ENCODE peak calls at places on chromosomes 5 and 9, in nine cellular contexts. S is neural progenitor cell; B is GM23248; I is adipocyte; X is CD8-positive, alpha-beta T cell; Y is right cardiac atrium; E is uterus; V is left ventricle myocardium inferior; H is Panc1. U is an unnamed sample. For H3K4me1, the result is how much of the 10 kb centered on the place peaks cover.

GRCh38 chr5:15499528-15500325 is at the start of gene FBXL7:
- DNase-seq in V (peak), E (peak), I (peak), X (no peak), B (peak), Y (peak), H (no peak), S (peak), U (peak)

GRCh38 chr9:4799775-4800174 is 7.0 kb downstream of the RCL1 start:
- DNase-seq in V (no peak), B (no peak), Y (no peak), I (no peak), H (no peak), X (no peak), S (no peak), E (no peak), U (no peak)

GRCh38 chr5:44774279-44774880 is 34.4 kb upstream of the MRPS30 start:
- DNase-seq in E (no peak), B (peak), V (no peak), H (peak), Y (no peak), I (peak), X (no peak), S (peak), U (no peak)

GRCh38 chr5:179613460-179614071 is 9.9 kb downstream of the HNRNPH1 start:
- DNase-seq in B (no peak), X (no peak), I (no peak), E (no peak), Y (no peak), S (no peak), V (no peak), H (no peak), U (peak)

GRCh38 chr5:16797949-16798348 is 138.1 kb downstream of the MYO10 start:
- DNase-seq in E (no peak), X (no peak), I (no peak), Y (no peak), B (no peak), H (no peak), S (no peak), V (no peak), U (no peak)

GRCh38 chr9:96604005-96604320 is 15.7 kb downstream of the CDC14B start:
- DNase-seq in I (no peak), V (no peak), B (peak), S (no peak), X (no peak), Y (peak), H (no peak), E (no peak), U (no peak)

GRCh38 chr9:72871685-72872084 is 81.2 kb downstream of the ALDH1A1 start:
- DNase-seq in I (peak), H (no peak), Y (no peak), B (peak), E (no peak), S (peak), X (no peak), V (no peak), U (no peak)

GRCh38 chr5:150114773-150115408 is 28.5 kb upstream of the CSF1R start:
- DNase-seq in X (no peak), I (no peak), V (no peak), S (peak), E (no peak), Y (peak), B (no peak), H (no peak), U (peak)

GRCh38 chr5:151051066-151051930 is 29.5 kb downstream of the TNIP1 start:
- DNase-seq in E (peak), B (peak), Y (peak), I (peak), X (peak), H (no peak), V (peak), S (peak), U (peak)

GRCh38 chr9:125755340-125755739 is 8.2 kb downstream of the PBX3 start:
- DNase-seq in I (no peak), Y (no peak), S (peak), V (no peak), X (no peak), B (no peak), E (no peak), H (no peak), U (no peak)

GRCh38 chr5:135271533-135272310 is 127.3 kb downstream of the MACROH2A1 start:
- DNase-seq in H (no peak), X (no peak), V (no peak), E (no peak), Y (no peak), B (peak), I (peak), S (peak), U (no peak)
- H3K4me1 ChIP-seq in H (under half), X (under half), V (under half), E (under half), Y (under half), B (under half), I (under half), S (under half), U (under half)

DNA sequence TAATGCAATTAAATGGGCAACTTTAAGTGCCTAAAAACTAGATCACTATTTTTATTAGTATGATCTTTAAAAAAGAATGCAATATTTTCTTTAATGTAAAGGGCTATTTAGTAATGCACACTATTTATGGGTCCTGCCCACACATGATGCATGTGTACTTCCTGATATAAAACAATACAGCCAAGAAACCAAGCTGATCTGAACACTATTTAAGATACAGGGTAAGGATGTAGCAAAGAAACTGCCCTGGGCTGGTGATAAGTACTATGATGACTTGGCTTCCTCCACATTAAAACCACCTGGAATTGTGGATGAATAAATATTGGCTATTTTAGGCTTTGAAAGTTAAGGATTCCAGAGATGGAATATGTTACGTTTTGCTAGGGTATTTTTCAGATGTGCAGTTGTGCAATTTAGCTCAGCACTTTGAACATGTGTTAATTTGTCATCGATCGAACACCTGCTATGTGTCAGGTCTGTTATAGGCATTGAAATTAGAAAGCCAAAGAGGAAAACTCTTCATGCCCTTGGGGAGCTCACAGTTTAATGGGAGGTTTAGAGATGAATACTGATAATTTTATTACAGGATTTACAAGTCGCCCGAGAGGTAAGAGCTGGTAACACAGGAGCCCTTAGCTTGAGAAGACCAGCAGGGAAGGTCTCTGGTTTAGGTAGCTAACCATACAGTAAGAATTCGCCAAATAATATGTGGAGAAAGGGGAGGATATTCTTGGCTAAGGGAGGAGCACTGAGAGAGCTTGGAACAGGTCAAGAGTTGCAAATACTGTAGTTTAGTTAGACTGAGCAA is 276.6 kb downstream of the PLK2 start:
- DNase-seq in B (no peak), Y (no peak), I (peak), E (no peak), X (no peak), S (no peak), V (no peak), H (no peak), U (no peak)
- H3K4me1 ChIP-seq in B (under half), Y (under half), I (under half), E (under half), X (under half), S (under half), V (under half), H (half or more), U (under half)

GRCh38 chr9:70413798-70414775 is at the start of gene KLF9:
- DNase-seq in X (peak), V (peak), B (peak), E (peak), I (peak), S (peak), Y (peak), H (peak), U (peak)

GRCh38 chr9:70411930-70412677 is 2.4 kb downstream of the KLF9 start:
- DNase-seq in Y (peak), B (peak), S (no peak), I (peak), E (peak), X (peak), V (peak), H (no peak), U (peak)

GRCh38 chr9:70413427-70413797 is 1.0 kb downstream of the KLF9 start:
- DNase-seq in B (peak), E (no peak), Y (peak), I (peak), H (no peak), X (no peak), V (peak), S (peak), U (no peak)

GRCh38 chr9:70411141-70411929 is 3.1 kb downstream of the KLF9 start:
- DNase-seq in H (no peak), E (peak), B (peak), I (peak), X (no peak), S (peak), Y (peak), V (peak), U (peak)

GRCh38 chr9:70412678-70413426 is 1.6 kb downstream of the KLF9 start:
- DNase-seq in B (peak), I (peak), H (no peak), E (peak), X (peak), S (peak), Y (peak), V (peak), U (peak)
- H3K4me1 ChIP-seq in B (under half), I (half or more), H (under half), E (under half), X (under half), S (under half), Y (under half), V (half or more), U (under half)

DNA sequence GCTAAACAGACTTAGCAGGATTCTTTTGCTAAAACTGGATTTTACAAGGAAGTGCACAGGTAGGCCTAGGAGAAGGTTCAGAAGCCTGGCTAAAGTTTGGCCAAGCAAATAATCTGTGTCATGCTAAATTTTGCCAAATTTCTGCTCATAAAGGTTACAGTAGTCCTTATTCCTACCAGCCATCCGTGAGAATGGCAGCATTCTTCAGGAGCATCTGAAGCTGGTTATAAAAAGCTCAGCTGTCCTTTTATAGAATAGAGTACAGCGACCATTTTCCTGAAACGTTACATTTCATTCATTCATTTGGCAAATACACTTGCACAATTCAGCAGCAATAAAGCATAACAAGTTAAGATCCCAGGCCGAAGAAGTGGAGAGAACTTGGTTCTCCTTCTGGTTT is 6.9 kb downstream of the GSN start:
- DNase-seq in B (no peak), I (peak), V (no peak), E (no peak), Y (no peak), H (no peak), X (no peak), S (no peak), U (no peak)
- H3K4me1 ChIP-seq in B (half or more), I (half or more), V (half or more), E (under half), Y (under half), H (half or more), X (under half), S (under half), U (under half)

DNA sequence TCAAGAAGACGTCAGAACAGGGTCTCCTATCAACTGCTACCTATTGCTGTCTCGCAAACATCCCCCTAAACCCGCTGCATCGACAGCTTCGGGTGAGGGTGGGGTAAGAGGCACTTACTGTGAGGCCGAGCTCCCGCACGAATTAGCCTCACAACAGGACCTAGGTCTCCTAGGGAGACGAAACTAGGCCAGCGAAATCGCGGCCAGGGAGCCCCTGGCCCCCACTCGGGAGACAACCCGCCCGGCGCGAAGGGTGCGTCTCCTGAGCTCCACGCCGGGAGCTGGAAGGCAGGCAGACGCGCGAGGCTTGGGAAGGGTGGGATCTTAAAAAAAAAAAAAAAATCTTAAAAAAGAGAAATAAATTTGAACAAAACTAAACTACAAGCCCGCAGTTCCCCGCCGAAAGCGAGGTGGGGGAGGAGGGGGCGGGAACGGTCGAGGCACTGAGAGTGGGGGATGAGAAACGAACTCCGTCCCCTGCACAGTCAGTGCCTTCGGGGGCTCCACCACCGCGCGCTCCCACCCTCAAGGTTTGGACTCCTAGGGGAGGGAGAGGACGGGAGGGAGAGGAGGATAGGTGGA is 33.0 kb upstream of the NFIB start:
- DNase-seq in E (no peak), B (no peak), H (no peak), I (no peak), X (no peak), S (peak), Y (peak), V (peak), U (no peak)
- H3K4me1 ChIP-seq in E (under half), B (under half), H (under half), I (under half), X (under half), S (half or more), Y (under half), V (half or more), U (under half)

DNA sequence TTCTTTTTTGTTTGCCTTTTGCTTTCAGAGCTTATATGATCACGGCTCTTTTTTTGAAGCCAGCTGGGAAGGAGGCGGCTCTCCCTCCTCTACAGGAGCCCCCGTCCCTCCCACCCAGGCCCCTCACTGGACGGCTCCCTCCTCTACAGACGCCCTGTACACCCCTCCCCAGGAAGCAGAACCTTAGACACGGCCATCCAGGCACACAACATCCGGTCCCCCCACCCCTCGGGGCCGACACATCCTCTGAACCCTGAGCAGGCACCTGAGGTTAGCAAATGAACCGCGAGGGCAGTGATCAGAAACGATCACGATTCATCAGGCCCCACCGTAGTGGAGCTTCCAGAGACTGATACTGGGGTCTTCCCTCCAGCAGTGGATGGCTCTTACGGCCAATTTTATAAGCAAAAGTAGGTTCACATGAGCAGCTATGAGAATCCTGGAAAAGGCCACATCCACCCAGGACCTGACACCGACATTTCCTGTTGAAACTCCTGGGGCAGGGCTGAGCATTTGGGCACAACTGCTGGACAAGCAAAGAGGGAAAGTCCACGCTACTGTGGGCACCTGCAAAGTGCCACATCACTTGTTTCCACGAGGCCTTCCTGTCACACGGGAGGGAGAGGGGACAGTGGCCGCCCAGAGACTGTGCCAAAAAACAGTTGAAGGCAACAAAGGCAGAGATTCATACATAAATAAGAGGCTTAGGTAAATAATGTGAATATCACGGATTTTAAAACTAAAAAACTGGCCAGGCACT is 78.9 kb downstream of the SEMA4D start:
- DNase-seq in H (no peak), B (no peak), Y (no peak), E (no peak), I (no peak), S (no peak), V (no peak), X (peak), U (no peak)
- H3K4me1 ChIP-seq in H (under half), B (under half), Y (under half), E (under half), I (under half), S (under half), V (under half), X (half or more), U (under half)

DNA sequence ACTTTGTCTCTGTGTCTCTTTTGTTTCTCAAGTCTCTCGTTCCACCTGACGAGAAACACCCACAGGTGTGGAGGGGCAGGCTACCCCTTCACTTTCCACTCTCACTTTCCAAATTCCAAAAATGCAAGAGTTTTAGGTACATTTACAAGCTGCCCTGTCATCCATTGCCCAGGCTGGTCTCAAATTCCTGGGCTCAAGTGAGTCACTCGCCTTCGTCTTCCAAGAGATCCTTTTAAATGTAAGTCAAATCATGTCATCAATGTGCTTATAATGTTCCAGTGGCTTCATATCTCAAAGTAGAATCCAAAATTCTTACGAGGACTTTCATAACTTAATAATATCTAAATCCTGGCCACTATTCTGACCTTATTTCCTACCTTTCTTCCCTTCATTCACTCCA is 20.4 kb upstream of the UGCG start:
- DNase-seq in E (no peak), H (no peak), I (no peak), B (no peak), V (no peak), X (no peak), Y (no peak), S (no peak), U (no peak)
- H3K4me1 ChIP-seq in E (under half), H (under half), I (under half), B (under half), V (under half), X (under half), Y (under half), S (under half), U (under half)

U was measured in kidney.